ENCODE peak calls at places on chromosomes 6 and 20, in six cellular contexts. One of them, this sample, is unnamed.

GRCh38 chr6:170205126-170205525 is 85.8 kb downstream of the DLL1 start:
- DNase-seq in ACHN: no peak
- DNase-seq in HFFc6: no peak
- DNase-seq in activated naive CD4-positive, alpha-beta T cell treated with anti-CD3 and anti-CD28 coated beads for 36 hours: no peak
- DNase-seq in D341Med: peak
- DNase-seq in fibroblast of mammary gland: no peak
- DNase-seq in this sample: no peak

GRCh38 chr6:84137989-84138575 is 89.4 kb downstream of the CEP162 start:
- DNase-seq in D341Med: no peak
- DNase-seq in HFFc6: no peak
- DNase-seq in fibroblast of mammary gland: no peak
- DNase-seq in activated naive CD4-positive, alpha-beta T cell treated with anti-CD3 and anti-CD28 coated beads for 36 hours: no peak
- DNase-seq in ACHN: no peak
- DNase-seq in this sample: peak

GRCh38 chr20:60446273-60447111 is 488.3 kb downstream of the CDH26 start:
- DNase-seq in activated naive CD4-positive, alpha-beta T cell treated with anti-CD3 and anti-CD28 coated beads for 36 hours: no peak
- DNase-seq in D341Med: no peak
- DNase-seq in ACHN: no peak
- DNase-seq in fibroblast of mammary gland: no peak
- DNase-seq in HFFc6: no peak
- DNase-seq in this sample: no peak

GRCh38 chr6:163634514-163635171 is 220.1 kb downstream of the QKI start:
- DNase-seq in activated naive CD4-positive, alpha-beta T cell treated with anti-CD3 and anti-CD28 coated beads for 36 hours: no peak
- DNase-seq in fibroblast of mammary gland: no peak
- DNase-seq in D341Med: no peak
- DNase-seq in HFFc6: no peak
- DNase-seq in ACHN: no peak
- DNase-seq in this sample: no peak

GRCh38 chr6:138724015-138724414 is 49.6 kb upstream of the CCDC28A start:
- DNase-seq in activated naive CD4-positive, alpha-beta T cell treated with anti-CD3 and anti-CD28 coated beads for 36 hours: no peak
- DNase-seq in ACHN: no peak
- DNase-seq in D341Med: no peak
- DNase-seq in fibroblast of mammary gland: peak
- DNase-seq in HFFc6: no peak
- DNase-seq in this sample: peak

GRCh38 chr20:38985603-38986170 is 23.5 kb downstream of the DHX35 start:
- DNase-seq in ACHN: peak
- DNase-seq in fibroblast of mammary gland: peak
- DNase-seq in HFFc6: peak
- DNase-seq in D341Med: no peak
- DNase-seq in activated naive CD4-positive, alpha-beta T cell treated with anti-CD3 and anti-CD28 coated beads for 36 hours: no peak
- DNase-seq in this sample: no peak

GRCh38 chr6:6057442-6058053 is 50.8 kb upstream of the NRN1 start:
- DNase-seq in ACHN: peak
- DNase-seq in fibroblast of mammary gland: peak
- DNase-seq in D341Med: peak
- DNase-seq in activated naive CD4-positive, alpha-beta T cell treated with anti-CD3 and anti-CD28 coated beads for 36 hours: no peak
- DNase-seq in HFFc6: peak
- DNase-seq in this sample: peak

GRCh38 chr20:63664861-63665594 is 6.9 kb downstream of the RTEL1 start:
- DNase-seq in activated naive CD4-positive, alpha-beta T cell treated with anti-CD3 and anti-CD28 coated beads for 36 hours: no peak
- DNase-seq in D341Med: no peak
- DNase-seq in fibroblast of mammary gland: no peak
- DNase-seq in ACHN: no peak
- DNase-seq in HFFc6: no peak
- DNase-seq in this sample: peak

GRCh38 chr6:99119109-99120031 is 171.6 kb upstream of the FBXL4 start:
- DNase-seq in fibroblast of mammary gland: peak
- DNase-seq in HFFc6: peak
- DNase-seq in ACHN: peak
- DNase-seq in activated naive CD4-positive, alpha-beta T cell treated with anti-CD3 and anti-CD28 coated beads for 36 hours: peak
- DNase-seq in D341Med: peak
- DNase-seq in this sample: peak

GRCh38 chr6:5851261-5851757 is 155.4 kb downstream of the NRN1 start:
- DNase-seq in HFFc6: no peak
- DNase-seq in D341Med: no peak
- DNase-seq in activated naive CD4-positive, alpha-beta T cell treated with anti-CD3 and anti-CD28 coated beads for 36 hours: peak
- DNase-seq in ACHN: peak
- DNase-seq in fibroblast of mammary gland: peak
- DNase-seq in this sample: no peak

GRCh38 chr6:125554456-125554855 is 195.0 kb upstream of the HEY2 start:
- DNase-seq in HFFc6: no peak
- DNase-seq in activated naive CD4-positive, alpha-beta T cell treated with anti-CD3 and anti-CD28 coated beads for 36 hours: no peak
- DNase-seq in D341Med: no peak
- DNase-seq in fibroblast of mammary gland: peak
- DNase-seq in ACHN: no peak
- DNase-seq in this sample: no peak

GRCh38 chr20:45340236-45340847 is 7.9 kb downstream of the SDC4 start:
- DNase-seq in fibroblast of mammary gland: no peak
- DNase-seq in HFFc6: no peak
- DNase-seq in D341Med: no peak
- DNase-seq in activated naive CD4-positive, alpha-beta T cell treated with anti-CD3 and anti-CD28 coated beads for 36 hours: no peak
- DNase-seq in ACHN: no peak
- DNase-seq in this sample: peak

GRCh38 chr6:31640612-31641011 is 11.8 kb downstream of the BAG6 start:
- DNase-seq in HFFc6: no peak
- DNase-seq in ACHN: no peak
- DNase-seq in fibroblast of mammary gland: no peak
- DNase-seq in D341Med: no peak
- DNase-seq in activated naive CD4-positive, alpha-beta T cell treated with anti-CD3 and anti-CD28 coated beads for 36 hours: no peak
- DNase-seq in this sample: no peak

GRCh38 chr20:36237477-36237876 is 1.2 kb downstream of the AAR2 start:
- DNase-seq in ACHN: no peak
- DNase-seq in activated naive CD4-positive, alpha-beta T cell treated with anti-CD3 and anti-CD28 coated beads for 36 hours: no peak
- DNase-seq in HFFc6: no peak
- DNase-seq in D341Med: no peak
- DNase-seq in fibroblast of mammary gland: no peak
- DNase-seq in this sample: no peak

GRCh38 chr20:3204124-3204794 is at the start of gene DDRGK1:
- DNase-seq in fibroblast of mammary gland: peak
- DNase-seq in D341Med: peak
- DNase-seq in activated naive CD4-positive, alpha-beta T cell treated with anti-CD3 and anti-CD28 coated beads for 36 hours: peak
- DNase-seq in HFFc6: peak
- DNase-seq in ACHN: peak
- DNase-seq in this sample: peak

GRCh38 chr6:116088946-116089345 is 11.7 kb upstream of the NT5DC1 start:
- DNase-seq in activated naive CD4-positive, alpha-beta T cell treated with anti-CD3 and anti-CD28 coated beads for 36 hours: no peak
- DNase-seq in HFFc6: no peak
- DNase-seq in fibroblast of mammary gland: no peak
- DNase-seq in ACHN: no peak
- DNase-seq in D341Med: no peak
- DNase-seq in this sample: peak

GRCh38 chr6:26224547-26224912 is 137.3 kb downstream of the HFE start:
- DNase-seq in ACHN: no peak
- DNase-seq in fibroblast of mammary gland: no peak
- DNase-seq in activated naive CD4-positive, alpha-beta T cell treated with anti-CD3 and anti-CD28 coated beads for 36 hours: no peak
- DNase-seq in HFFc6: no peak
- DNase-seq in D341Med: no peak
- DNase-seq in this sample: no peak

GRCh38 chr6:11251553-11252358 is 19.3 kb upstream of the NEDD9 start:
- DNase-seq in HFFc6: peak
- DNase-seq in fibroblast of mammary gland: peak
- DNase-seq in ACHN: no peak
- DNase-seq in D341Med: no peak
- DNase-seq in activated naive CD4-positive, alpha-beta T cell treated with anti-CD3 and anti-CD28 coated beads for 36 hours: no peak
- DNase-seq in this sample: peak

GRCh38 chr20:36493013-36493800 is 48.1 kb upstream of the MYL9 start:
- DNase-seq in HFFc6: no peak
- DNase-seq in fibroblast of mammary gland: no peak
- DNase-seq in activated naive CD4-positive, alpha-beta T cell treated with anti-CD3 and anti-CD28 coated beads for 36 hours: peak
- DNase-seq in ACHN: peak
- DNase-seq in D341Med: no peak
- DNase-seq in this sample: no peak

GRCh38 chr6:12190252-12190651 is 99.9 kb upstream of the EDN1 start:
- DNase-seq in activated naive CD4-positive, alpha-beta T cell treated with anti-CD3 and anti-CD28 coated beads for 36 hours: no peak
- DNase-seq in HFFc6: no peak
- DNase-seq in fibroblast of mammary gland: no peak
- DNase-seq in ACHN: no peak
- DNase-seq in D341Med: no peak
- DNase-seq in this sample: no peak

GRCh38 chr6:131116755-131117360 is 18.4 kb upstream of the AKAP7 start:
- DNase-seq in D341Med: no peak
- DNase-seq in activated naive CD4-positive, alpha-beta T cell treated with anti-CD3 and anti-CD28 coated beads for 36 hours: no peak
- DNase-seq in fibroblast of mammary gland: peak
- DNase-seq in HFFc6: peak
- DNase-seq in ACHN: peak
- DNase-seq in this sample: peak

GRCh38 chr20:41087777-41088176 is 49.6 kb upstream of the PLCG1 start:
- DNase-seq in fibroblast of mammary gland: no peak
- DNase-seq in activated naive CD4-positive, alpha-beta T cell treated with anti-CD3 and anti-CD28 coated beads for 36 hours: no peak
- DNase-seq in ACHN: no peak
- DNase-seq in HFFc6: no peak
- DNase-seq in D341Med: no peak
- DNase-seq in this sample: no peak

GRCh38 chr20:14783766-14784165 is 446.4 kb upstream of the FLRT3 start:
- DNase-seq in D341Med: no peak
- DNase-seq in activated naive CD4-positive, alpha-beta T cell treated with anti-CD3 and anti-CD28 coated beads for 36 hours: no peak
- DNase-seq in ACHN: no peak
- DNase-seq in fibroblast of mammary gland: no peak
- DNase-seq in HFFc6: no peak
- DNase-seq in this sample: no peak

GRCh38 chr20:63106108-63106764 is 99.5 kb upstream of the BHLHE23 start:
- DNase-seq in activated naive CD4-positive, alpha-beta T cell treated with anti-CD3 and anti-CD28 coated beads for 36 hours: no peak
- DNase-seq in ACHN: no peak
- DNase-seq in fibroblast of mammary gland: peak
- DNase-seq in D341Med: no peak
- DNase-seq in HFFc6: no peak
- DNase-seq in this sample: no peak

GRCh38 chr6:150290429-150290828 is 78.4 kb upstream of the IYD start:
- DNase-seq in fibroblast of mammary gland: peak
- DNase-seq in ACHN: peak
- DNase-seq in activated naive CD4-positive, alpha-beta T cell treated with anti-CD3 and anti-CD28 coated beads for 36 hours: no peak
- DNase-seq in HFFc6: peak
- DNase-seq in D341Med: no peak
- DNase-seq in this sample: peak

GRCh38 chr6:169250660-169251059 is 3.0 kb downstream of the THBS2 start:
- DNase-seq in activated naive CD4-positive, alpha-beta T cell treated with anti-CD3 and anti-CD28 coated beads for 36 hours: no peak
- DNase-seq in HFFc6: peak
- DNase-seq in fibroblast of mammary gland: peak
- DNase-seq in D341Med: no peak
- DNase-seq in ACHN: peak
- DNase-seq in this sample: peak

GRCh38 chr20:2806351-2806701 is 5.9 kb upstream of the CPXM1 start:
- DNase-seq in activated naive CD4-positive, alpha-beta T cell treated with anti-CD3 and anti-CD28 coated beads for 36 hours: no peak
- DNase-seq in ACHN: no peak
- DNase-seq in HFFc6: no peak
- DNase-seq in D341Med: no peak
- DNase-seq in fibroblast of mammary gland: no peak
- DNase-seq in this sample: no peak

GRCh38 chr20:37890643-37891042 is 12.3 kb upstream of the VSTM2L start:
- DNase-seq in D341Med: no peak
- DNase-seq in HFFc6: no peak
- DNase-seq in activated naive CD4-positive, alpha-beta T cell treated with anti-CD3 and anti-CD28 coated beads for 36 hours: no peak
- DNase-seq in ACHN: no peak
- DNase-seq in fibroblast of mammary gland: no peak
- DNase-seq in this sample: no peak

GRCh38 chr6:114176726-114177125 is 166.1 kb downstream of the HS3ST5 start:
- DNase-seq in fibroblast of mammary gland: no peak
- DNase-seq in D341Med: no peak
- DNase-seq in HFFc6: no peak
- DNase-seq in activated naive CD4-positive, alpha-beta T cell treated with anti-CD3 and anti-CD28 coated beads for 36 hours: no peak
- DNase-seq in ACHN: no peak
- DNase-seq in this sample: no peak

GRCh38 chr6:46098678-46099077 is 31.1 kb upstream of the ENPP4 start:
- DNase-seq in HFFc6: no peak
- DNase-seq in D341Med: peak
- DNase-seq in ACHN: no peak
- DNase-seq in activated naive CD4-positive, alpha-beta T cell treated with anti-CD3 and anti-CD28 coated beads for 36 hours: no peak
- DNase-seq in fibroblast of mammary gland: no peak
- DNase-seq in this sample: no peak

GRCh38 chr20:1252416-1252815 is 13.7 kb upstream of the SNPH start:
- DNase-seq in activated naive CD4-positive, alpha-beta T cell treated with anti-CD3 and anti-CD28 coated beads for 36 hours: no peak
- DNase-seq in HFFc6: no peak
- DNase-seq in D341Med: no peak
- DNase-seq in ACHN: no peak
- DNase-seq in fibroblast of mammary gland: no peak
- DNase-seq in this sample: no peak

GRCh38 chr6:80003841-80004198 is 629 bp upstream of the TTK start:
- DNase-seq in HFFc6: peak
- DNase-seq in ACHN: no peak
- DNase-seq in fibroblast of mammary gland: no peak
- DNase-seq in activated naive CD4-positive, alpha-beta T cell treated with anti-CD3 and anti-CD28 coated beads for 36 hours: peak
- DNase-seq in D341Med: peak
- DNase-seq in this sample: no peak